ENCODE peak calls at places on chromosomes 1 and 21, in ten cellular contexts. H is PC-3, R is mammary epithelial cell, E is K562, X is IMR-90, V is neuronal stem cell, Z is endothelial cell of umbilical vein, G is fibroblast of lung, I is GM23248, F is neural progenitor cell. B is an unnamed sample.

GRCh38 chr1:200925821-200926220 is 31.1 kb downstream of the INAVA start:
- DNase-seq in E (no peak), G (no peak), V (no peak), H (peak), X (peak), R (peak), F (no peak), I (peak), Z (no peak), B (no peak)

GRCh38 chr1:72846891-72847290 is 564.6 kb upstream of the NEGR1 start:
- DNase-seq in Z (no peak), F (no peak), R (no peak), I (no peak), V (no peak), G (no peak), E (no peak), X (no peak), H (no peak), B (no peak)

GRCh38 chr1:109299087-109299983 is 7.5 kb downstream of the MYBPHL start:
- DNase-seq in H (peak), E (no peak), I (peak), R (peak), G (peak), X (peak), V (no peak), F (no peak), Z (no peak), B (peak)

GRCh38 chr1:10753279-10753678 is 43.2 kb downstream of the CASZ1 start:
- DNase-seq in F (peak), G (no peak), V (no peak), H (no peak), R (no peak), Z (no peak), I (no peak), X (no peak), E (no peak), B (no peak)

GRCh38 chr1:26768755-26769154 is 19.0 kb upstream of the PIGV start:
- DNase-seq in H (peak), G (peak), R (peak), V (no peak), I (peak), X (peak), E (no peak), F (no peak), Z (peak), B (no peak)

GRCh38 chr1:53654216-53655210 is 84.5 kb downstream of the GLIS1 start:
- DNase-seq in G (peak), H (no peak), R (no peak), F (no peak), X (peak), E (peak), I (peak), V (no peak), Z (no peak), B (peak)

GRCh38 chr1:234643111-234643849 is 33.3 kb upstream of the IRF2BP2 start:
- DNase-seq in E (no peak), G (no peak), R (no peak), I (no peak), H (no peak), Z (no peak), X (no peak), F (no peak), V (no peak), B (no peak)

GRCh38 chr1:220796530-220796929 is 9.8 kb downstream of the MTARC1 start:
- DNase-seq in G (no peak), H (no peak), E (peak), X (no peak), I (no peak), R (no peak), V (no peak), Z (no peak), F (no peak), B (no peak)

GRCh38 chr1:242140871-242141270 is 142.0 kb upstream of the MAP1LC3C start:
- DNase-seq in E (no peak), F (no peak), Z (no peak), G (no peak), I (no peak), R (no peak), X (no peak), V (no peak), H (no peak), B (no peak)

GRCh38 chr21:26679299-26679698 is 106.2 kb upstream of the CYYR1 start:
- DNase-seq in I (peak), Z (no peak), V (no peak), G (peak), E (no peak), R (no peak), H (no peak), F (no peak), X (peak), B (no peak)

GRCh38 chr1:207009182-207009850 is 23.2 kb downstream of the C1orf116 start:
- DNase-seq in X (no peak), F (no peak), G (no peak), I (no peak), H (no peak), R (no peak), V (no peak), E (no peak), Z (no peak), B (no peak)

GRCh38 chr1:203652718-203653461 is 26.3 kb downstream of the ATP2B4 start:
- DNase-seq in V (no peak), F (no peak), X (no peak), Z (peak), R (no peak), E (no peak), H (no peak), I (no peak), G (no peak), B (no peak)

GRCh38 chr1:151790940-151791651 is 796 bp upstream of the TDRKH start:
- DNase-seq in R (peak), X (no peak), V (no peak), E (peak), G (no peak), F (peak), I (peak), H (peak), Z (peak), B (peak)

GRCh38 chr1:182614796-182615451 is 10.7 kb upstream of the RGS16 start:
- DNase-seq in I (peak), H (peak), E (peak), X (peak), F (peak), R (peak), G (peak), Z (peak), V (peak), B (peak)

GRCh38 chr1:30912913-30913652 is 4.5 kb upstream of the SDC3 start:
- DNase-seq in H (no peak), R (no peak), F (no peak), I (no peak), E (no peak), G (no peak), X (no peak), V (no peak), Z (no peak), B (no peak)

GRCh38 chr1:187051618-187052232 is 223.0 kb downstream of the PLA2G4A start:
- DNase-seq in G (peak), F (peak), V (peak), H (peak), E (peak), X (peak), Z (peak), R (peak), I (peak), B (peak)

GRCh38 chr1:211327341-211327921 is 798 bp downstream of the TRAF5 start:
- DNase-seq in G (peak), R (peak), V (no peak), Z (peak), I (peak), F (peak), X (peak), H (peak), E (no peak), B (peak)

GRCh38 chr21:35072960-35073359 is 23.9 kb upstream of the RUNX1 start:
- DNase-seq in V (no peak), H (no peak), X (peak), I (peak), Z (peak), R (no peak), E (no peak), F (no peak), G (peak), B (no peak)

GRCh38 chr1:224733021-224733911 is 117.1 kb downstream of the CNIH3 start:
- DNase-seq in X (peak), V (no peak), E (no peak), I (peak), G (peak), H (peak), R (peak), Z (no peak), F (peak), B (peak)

GRCh38 chr1:52899445-52899894 is 22.1 kb downstream of the ECHDC2 start:
- DNase-seq in H (no peak), R (no peak), Z (no peak), X (no peak), I (no peak), F (no peak), V (no peak), E (no peak), G (no peak), B (no peak)

GRCh38 chr1:179586107-179586823 is 5.4 kb upstream of the TDRD5 start:
- DNase-seq in H (peak), F (peak), R (peak), V (peak), E (peak), X (no peak), G (peak), I (peak), Z (peak), B (peak)

GRCh38 chr1:170929835-170930554 is 5.3 kb upstream of the MROH9 start:
- DNase-seq in F (peak), E (peak), V (peak), R (peak), H (peak), Z (peak), G (peak), X (peak), I (peak), B (peak)

GRCh38 chr1:216310776-216311175 is 112.5 kb downstream of the USH2A start:
- DNase-seq in H (peak), G (peak), E (no peak), X (peak), F (peak), Z (no peak), R (peak), V (peak), I (peak), B (peak)

GRCh38 chr21:35373998-35374397 is 324.9 kb upstream of the RUNX1 start:
- DNase-seq in E (no peak), I (no peak), G (no peak), X (no peak), V (no peak), H (no peak), Z (no peak), F (no peak), R (no peak), B (no peak)

GRCh38 chr1:241503444-241503843 is 16.1 kb downstream of the FH start:
- DNase-seq in V (no peak), F (no peak), R (no peak), H (no peak), G (no peak), E (no peak), X (no peak), I (no peak), Z (no peak), B (no peak)

GRCh38 chr1:64584479-64584878 is 114.5 kb downstream of the CACHD1 start:
- DNase-seq in I (no peak), X (no peak), Z (peak), F (no peak), E (no peak), H (peak), G (no peak), R (no peak), V (no peak), B (no peak)

GRCh38 chr21:25961042-25961441 is 209.5 kb downstream of the APP start:
- DNase-seq in X (no peak), R (no peak), G (no peak), E (no peak), V (no peak), F (peak), Z (peak), H (no peak), I (no peak), B (peak)

GRCh38 chr1:245458761-245459174 is 304.0 kb downstream of the KIF26B start:
- DNase-seq in E (no peak), G (no peak), H (no peak), Z (no peak), F (no peak), V (no peak), R (no peak), X (peak), I (peak), B (no peak)

GRCh38 chr1:111832521-111833155 is 76.9 kb downstream of the DDX20 start:
- DNase-seq in R (no peak), Z (no peak), G (no peak), H (no peak), I (no peak), E (no peak), V (no peak), X (no peak), F (no peak), B (no peak)

GRCh38 chr1:228109962-228110488 is 926 bp upstream of the MRPL55 start:
- DNase-seq in Z (peak), R (no peak), H (peak), F (peak), E (no peak), X (peak), I (peak), G (no peak), V (no peak), B (peak)

GRCh38 chr1:209277662-209278061 is 305.9 kb upstream of the CAMK1G start:
- DNase-seq in V (no peak), R (no peak), Z (no peak), X (no peak), G (no peak), H (no peak), I (no peak), F (no peak), E (no peak), B (no peak)

GRCh38 chr1:25219661-25220251 is 12.5 kb downstream of the SYF2 start:
- DNase-seq in E (no peak), I (no peak), R (no peak), H (no peak), Z (no peak), V (no peak), X (no peak), F (no peak), G (no peak), B (no peak)

GRCh38 chr1:167713330-167714081 is 8.3 kb upstream of the MPZL1 start:
- DNase-seq in R (no peak), H (no peak), V (peak), G (peak), E (no peak), X (peak), F (peak), Z (peak), I (no peak), B (peak)

GRCh38 chr1:35857830-35858229 is 25.2 kb upstream of the AGO1 start:
- DNase-seq in I (peak), E (no peak), G (peak), X (peak), R (no peak), F (peak), Z (peak), H (peak), V (no peak), B (peak)

GRCh38 chr1:75996196-75996595 is 64.0 kb upstream of the ASB17 start:
- DNase-seq in F (no peak), X (peak), G (no peak), V (no peak), E (no peak), Z (no peak), H (no peak), R (no peak), I (peak), B (peak)

DNA sequence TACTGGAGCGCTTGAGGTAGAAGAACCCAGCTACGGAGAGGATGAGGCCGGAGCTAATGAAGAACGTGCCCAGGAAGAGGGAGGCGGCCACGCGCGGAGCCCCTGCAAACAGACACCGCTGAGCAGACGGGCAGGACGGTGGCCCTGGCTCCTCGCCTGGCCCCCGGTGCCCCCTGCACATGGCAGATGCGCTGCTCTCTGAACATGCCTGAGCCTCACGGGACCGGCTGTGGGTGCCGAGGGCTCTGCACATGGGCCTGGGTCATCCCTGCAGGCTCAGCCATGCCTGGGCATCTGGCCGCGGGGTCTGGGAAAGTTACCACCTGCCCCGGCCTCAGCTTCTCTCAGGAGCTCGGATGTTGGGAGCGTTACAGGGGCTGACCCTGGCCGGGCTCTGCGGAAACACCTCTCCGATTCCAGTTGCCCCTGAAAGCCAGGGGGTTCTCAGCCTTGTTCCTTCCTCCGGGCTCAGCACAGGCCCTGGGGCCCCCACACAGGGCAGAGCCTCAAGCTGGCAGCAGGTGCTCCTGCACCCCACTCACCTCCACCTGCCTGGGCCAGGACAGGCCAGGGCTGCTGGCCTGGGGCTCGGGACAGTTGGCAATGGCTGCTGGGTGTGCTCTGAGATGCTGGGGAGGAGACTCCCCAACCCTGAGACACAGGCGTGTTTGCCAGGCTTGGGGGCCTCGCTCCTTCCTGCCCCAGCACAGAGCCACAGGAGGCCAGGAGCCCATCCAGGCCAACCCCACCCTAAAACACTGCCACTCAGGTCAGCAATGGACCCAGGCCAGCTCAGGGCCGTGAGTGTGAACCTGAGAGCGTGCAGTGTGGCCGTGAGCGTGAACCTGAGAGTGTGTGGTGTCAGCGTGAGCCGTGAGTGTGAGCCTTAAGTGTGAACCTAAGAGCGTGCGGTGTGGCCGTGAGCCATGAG is 12.1 kb upstream of the RNF223 start:
- DNase-seq in R (no peak), H (no peak), I (no peak), F (no peak), X (no peak), Z (no peak), E (no peak), G (no peak), V (no peak), B (no peak)
- H3K9ac ChIP-seq in R (no peak), H (no peak), I (no peak), F (no peak), X (no peak), Z (no peak), E (no peak), G (no peak), V (peak), B (no peak)

DNA sequence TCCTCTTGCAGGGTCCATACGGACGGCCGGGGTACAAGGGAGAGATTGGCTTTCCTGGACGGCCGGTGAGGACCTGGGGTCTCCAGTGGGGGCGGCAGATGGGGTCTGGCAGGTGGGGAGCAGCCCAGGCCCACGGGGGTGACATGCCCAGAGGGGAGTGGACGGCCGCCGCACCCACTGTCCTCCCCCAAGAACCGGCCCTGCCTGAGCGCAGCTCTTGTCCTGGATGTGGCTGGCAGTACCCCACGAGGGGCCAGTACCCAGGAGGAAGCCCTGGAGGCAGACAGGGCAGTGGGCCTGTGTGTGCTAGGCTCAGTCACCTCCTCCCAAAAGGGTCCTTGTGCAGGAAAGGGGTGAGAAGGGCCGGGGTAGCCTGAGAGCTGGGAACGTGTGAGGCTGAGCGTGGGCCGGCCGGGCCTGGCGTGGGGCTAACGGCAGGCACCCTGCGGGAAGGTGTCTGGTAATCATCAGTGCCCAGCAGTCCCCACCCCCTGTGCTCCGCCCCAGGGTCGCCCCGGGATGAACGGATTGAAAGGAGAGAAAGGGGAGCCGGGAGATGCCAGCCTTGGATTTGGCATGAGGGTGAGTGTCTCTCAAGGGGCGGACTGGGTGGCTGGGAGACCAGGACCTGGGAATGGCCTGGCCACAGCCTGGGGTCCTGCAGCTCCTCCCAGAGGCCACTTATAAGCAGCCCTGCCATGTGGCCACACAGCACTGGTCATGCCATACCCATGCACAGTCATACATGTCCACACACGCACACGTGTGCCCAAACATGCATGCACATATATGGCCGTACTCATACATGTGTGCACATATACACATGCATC is 47.2 kb downstream of the SLC19A1 start:
- DNase-seq in Z (no peak), G (no peak), R (no peak), H (no peak), F (no peak), V (no peak), X (no peak), E (no peak), I (no peak), B (no peak)
- H3K4me2 ChIP-seq in Z (no peak), G (no peak), R (no peak), H (no peak), F (no peak), V (no peak), X (no peak), E (no peak), I (no peak), B (no peak)

GRCh38 chr1:8019229-8019620 is 6.9 kb downstream of the ERRFI1 start:
- DNase-seq in R (no peak), X (no peak), H (no peak), F (no peak), I (no peak), E (no peak), Z (no peak), V (no peak), G (peak), B (peak)
- H3K9ac ChIP-seq in R (peak), X (no peak), H (no peak), F (no peak), I (no peak), E (no peak), Z (no peak), V (no peak), G (no peak), B (no peak)

GRCh38 chr1:43569175-43569574 is 38.5 kb downstream of the PTPRF start:
- DNase-seq in E (no peak), R (no peak), X (no peak), F (no peak), V (no peak), I (no peak), H (no peak), Z (no peak), G (no peak), B (no peak)

GRCh38 chr1:43564617-43565348 is 34.1 kb downstream of the PTPRF start:
- DNase-seq in R (no peak), V (no peak), X (no peak), G (no peak), E (no peak), H (no peak), F (no peak), I (no peak), Z (no peak), B (peak)

GRCh38 chr1:43566382-43567035 is 35.8 kb downstream of the PTPRF start:
- DNase-seq in H (no peak), V (no peak), Z (no peak), X (no peak), E (no peak), I (no peak), F (no peak), G (no peak), R (no peak), B (no peak)

GRCh38 chr1:43563779-43564616 is 33.3 kb downstream of the PTPRF start:
- DNase-seq in R (no peak), I (no peak), E (no peak), F (no peak), H (no peak), Z (no peak), X (no peak), V (no peak), G (peak), B (no peak)

DNA sequence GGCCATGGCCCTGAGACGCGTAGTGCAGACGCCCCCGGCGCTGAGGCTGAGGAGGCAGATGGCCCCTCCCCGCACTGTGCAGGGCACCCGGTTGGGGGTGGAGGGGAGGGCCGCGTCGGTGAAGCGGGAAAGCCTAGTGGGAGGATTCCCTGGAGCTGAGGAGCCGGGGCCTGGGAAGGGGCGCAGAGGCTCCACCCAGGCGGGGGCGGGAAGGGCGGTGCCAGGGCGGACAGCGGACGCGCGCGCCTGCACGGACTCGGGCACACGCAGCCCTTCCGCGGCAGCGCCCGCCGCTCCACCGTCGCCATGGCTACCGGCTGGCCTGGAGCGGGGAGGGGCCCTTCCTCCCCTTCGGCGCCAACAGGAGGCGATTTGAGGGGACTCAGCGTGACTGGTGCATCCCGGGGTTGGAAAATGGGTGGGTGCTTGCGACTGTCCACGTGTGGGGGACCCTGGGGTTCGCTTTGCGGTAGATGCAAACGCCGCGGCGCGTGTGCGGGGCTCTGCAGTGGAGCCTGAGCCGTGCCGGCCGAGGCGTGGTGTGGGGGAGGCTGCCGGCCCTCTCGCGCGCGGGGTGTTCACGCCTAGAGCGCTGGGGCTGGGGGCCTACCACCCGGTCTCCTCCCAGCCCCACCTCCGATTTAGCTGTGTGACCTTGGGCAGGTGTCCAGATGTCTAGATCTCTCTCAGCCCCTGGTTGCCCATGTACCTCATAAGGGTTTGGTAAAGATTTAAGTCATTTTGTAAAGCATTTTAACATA is 35.1 kb downstream of the PTPRF start:
- DNase-seq in H (no peak), G (peak), I (peak), F (peak), V (peak), X (peak), R (no peak), Z (peak), E (peak), B (peak)
- H3K4me2 ChIP-seq in H (no peak), G (peak), I (peak), F (peak), V (peak), X (peak), R (peak), Z (peak), E (peak), B (peak)